ENCODE peak calls at places on chromosomes 2 and 18, in ten cellular contexts. K is HepG2; L is pancreas; G is cardiac muscle cell; Y is kidney; B is neural crest cell; F is HFFc6; C is mucosa of descending colon; U is astrocyte of the spinal cord; Z is CD4-positive, alpha-beta T cell. M is an unnamed sample.

GRCh38 chr2:98379311-98380202 is 33.3 kb downstream of the CNGA3 start:
- DNase-seq in F (peak), K (no peak), C (no peak), G (peak), B (no peak), L (no peak), Z (no peak), Y (no peak), U (peak), M (no peak)

GRCh38 chr2:2182688-2183087 is 148.4 kb downstream of the MYT1L start:
- DNase-seq in G (no peak), K (no peak), Z (no peak), C (no peak), U (peak), L (no peak), F (no peak), Y (no peak), B (no peak), M (no peak)

GRCh38 chr2:215930505-215931233 is 82.7 kb downstream of the MREG start:
- DNase-seq in C (no peak), K (no peak), Y (no peak), U (peak), Z (no peak), F (peak), L (no peak), B (no peak), G (peak), M (no peak)

GRCh38 chr2:197946562-197946961 is 142.2 kb downstream of the PLCL1 start:
- DNase-seq in B (no peak), L (no peak), U (peak), C (no peak), K (no peak), Z (no peak), F (no peak), G (no peak), Y (no peak), M (no peak)

GRCh38 chr2:118375907-118376306 is 287.6 kb downstream of the INSIG2 start:
- DNase-seq in L (no peak), Y (no peak), C (no peak), K (no peak), G (no peak), U (no peak), B (no peak), F (no peak), Z (no peak), M (no peak)

GRCh38 chr18:5628512-5629255 is 84.9 kb upstream of the EPB41L3 start:
- DNase-seq in G (peak), B (peak), F (no peak), Z (no peak), L (peak), C (peak), U (peak), Y (peak), K (no peak), M (peak)

GRCh38 chr2:74008761-74009395 is 24.2 kb downstream of the TET3 start:
- DNase-seq in C (no peak), G (peak), Y (no peak), Z (no peak), F (no peak), L (no peak), B (no peak), U (no peak), K (no peak), M (no peak)

GRCh38 chr2:85053802-85054201 is 79.4 kb upstream of the TCF7L1 start:
- DNase-seq in L (no peak), Y (no peak), K (peak), U (peak), C (peak), B (no peak), Z (no peak), G (no peak), F (peak), M (no peak)

GRCh38 chr2:152587187-152587947 is 129.9 kb downstream of the PRPF40A start:
- DNase-seq in U (peak), Z (no peak), K (no peak), F (peak), B (no peak), G (no peak), C (no peak), Y (no peak), L (no peak), M (no peak)

GRCh38 chr18:79988925-79989361 is 580 bp upstream of the TXNL4A start:
- DNase-seq in K (no peak), C (no peak), G (peak), U (peak), B (no peak), Z (no peak), Y (no peak), L (no peak), F (peak), M (no peak)

GRCh38 chr2:226981731-226982373 is 146.0 kb downstream of the RHBDD1 start:
- DNase-seq in Z (no peak), C (no peak), K (no peak), U (no peak), G (peak), B (no peak), L (no peak), Y (no peak), F (no peak), M (no peak)

GRCh38 chr18:2466978-2467377 is 104.3 kb downstream of the METTL4 start:
- DNase-seq in Y (no peak), U (no peak), C (no peak), L (no peak), K (no peak), G (no peak), Z (no peak), B (no peak), F (no peak), M (no peak)

GRCh38 chr2:66541646-66542045 is 106.7 kb downstream of the MEIS1 start:
- DNase-seq in G (no peak), L (no peak), Z (no peak), U (no peak), F (no peak), K (no peak), B (peak), C (no peak), Y (no peak), M (no peak)

GRCh38 chr2:95314964-95315611 is 17.9 kb downstream of the KCNIP3 start:
- DNase-seq in B (peak), U (peak), Y (peak), F (peak), C (peak), L (peak), Z (no peak), G (peak), K (peak), M (peak)

GRCh38 chr2:80102026-80102425 is 202.5 kb downstream of the LRRTM1 start:
- DNase-seq in Y (no peak), K (no peak), Z (no peak), L (no peak), U (peak), F (peak), B (no peak), G (no peak), C (no peak), M (no peak)

GRCh38 chr2:19971691-19972090 is 18.2 kb downstream of the WDR35 start:
- DNase-seq in Z (no peak), U (no peak), F (no peak), G (peak), C (no peak), B (no peak), Y (no peak), K (no peak), L (no peak), M (no peak)

GRCh38 chr2:178804791-178805190 is 2.4 kb downstream of the TTN start:
- DNase-seq in K (peak), L (no peak), Y (no peak), C (no peak), U (no peak), G (peak), B (no peak), Z (no peak), F (peak), M (no peak)

GRCh38 chr2:28613616-28614501 is 118.0 kb downstream of the PLB1 start:
- DNase-seq in U (peak), C (no peak), K (peak), Z (no peak), G (no peak), B (no peak), L (peak), F (no peak), Y (peak), M (no peak)

GRCh38 chr2:156021326-156022040 is 311.0 kb downstream of the NR4A2 start:
- DNase-seq in G (no peak), C (no peak), L (no peak), Z (no peak), F (no peak), Y (no peak), K (no peak), B (no peak), U (no peak), M (no peak)

GRCh38 chr2:145723872-145724271 is 1204.0 kb upstream of the ZEB2 start:
- DNase-seq in B (no peak), K (no peak), Z (no peak), G (peak), C (no peak), U (no peak), F (no peak), L (no peak), Y (no peak), M (no peak)

GRCh38 chr18:76426738-76427305 is 68.2 kb downstream of the ZNF516 start:
- DNase-seq in U (no peak), Z (no peak), Y (peak), K (peak), F (peak), B (peak), G (peak), L (no peak), C (no peak), M (peak)

GRCh38 chr2:50748652-50749174 is 283.2 kb downstream of the NRXN1 start:
- DNase-seq in Z (no peak), L (no peak), G (no peak), U (no peak), Y (no peak), K (no peak), B (no peak), F (no peak), C (no peak), M (no peak)

GRCh38 chr2:49770919-49771318 is 616.6 kb upstream of the FSHR start:
- DNase-seq in F (no peak), Z (no peak), C (peak), G (peak), Y (no peak), K (peak), B (peak), U (peak), L (peak), M (peak)

GRCh38 chr2:216107320-216107719 is 1.8 kb upstream of the XRCC5 start:
- DNase-seq in F (no peak), U (no peak), K (no peak), B (no peak), G (no peak), L (no peak), C (no peak), Y (no peak), Z (no peak), M (no peak)

GRCh38 chr2:10493636-10494281 is 45.6 kb upstream of the ODC1 start:
- DNase-seq in Y (peak), F (peak), B (no peak), K (peak), L (no peak), C (peak), U (peak), Z (peak), G (peak), M (no peak)

GRCh38 chr2:10493075-10493635 is 45.0 kb upstream of the ODC1 start:
- DNase-seq in K (no peak), U (no peak), F (no peak), G (no peak), Y (no peak), L (no peak), Z (no peak), C (no peak), B (no peak), M (no peak)

GRCh38 chr2:10494351-10495066 is 46.4 kb upstream of the ODC1 start:
- DNase-seq in Y (peak), U (no peak), C (no peak), Z (no peak), B (no peak), K (no peak), F (no peak), G (no peak), L (no peak), M (no peak)

GRCh38 chr2:10495988-10496313 is 47.8 kb upstream of the ODC1 start:
- DNase-seq in C (no peak), G (no peak), Y (no peak), K (no peak), L (no peak), F (no peak), U (no peak), Z (no peak), B (no peak), M (no peak)

GRCh38 chr2:10495311-10495987 is 47.3 kb upstream of the ODC1 start:
- DNase-seq in Y (peak), U (no peak), C (no peak), G (no peak), L (no peak), Z (no peak), B (no peak), K (no peak), F (no peak), M (no peak)
- TF ChIP-seq CTCF in Y (no peak), U (no peak), C (no peak), G (no peak), L (no peak), Z (no peak), B (no peak), K (no peak), F (no peak), M (no peak)

GRCh38 chr2:11534078-11534745 is 367 bp downstream of the GREB1 start:
- DNase-seq in F (no peak), G (no peak), Z (no peak), L (no peak), B (no peak), Y (no peak), C (no peak), U (no peak), K (no peak), M (no peak)
- TF ChIP-seq CTCF in F (no peak), G (no peak), Z (no peak), L (no peak), B (no peak), Y (no peak), C (no peak), U (no peak), K (no peak), M (no peak)

GRCh38 chr2:46461716-46462171 is 17.6 kb upstream of the TMEM247 start:
- DNase-seq in B (no peak), C (no peak), G (no peak), F (no peak), L (no peak), K (no peak), Z (no peak), Y (no peak), U (no peak), M (no peak)
- TF ChIP-seq CTCF in B (peak), C (no peak), G (no peak), F (peak), L (no peak), K (no peak), Z (peak), Y (no peak), U (no peak), M (peak)

GRCh38 chr2:168114021-168114420 is 133.4 kb downstream of the STK39 start:
- DNase-seq in G (peak), B (no peak), C (no peak), Y (no peak), K (no peak), F (no peak), U (peak), L (no peak), Z (no peak), M (no peak)

GRCh38 chr2:168118733-168119518 is 128.5 kb downstream of the STK39 start:
- DNase-seq in C (no peak), G (peak), L (peak), B (peak), U (peak), F (peak), K (peak), Y (no peak), Z (no peak), M (no peak)

GRCh38 chr2:168114619-168115018 is 132.8 kb downstream of the STK39 start:
- DNase-seq in U (no peak), Y (no peak), G (peak), K (no peak), B (no peak), F (no peak), C (no peak), Z (no peak), L (no peak), M (no peak)

GRCh38 chr2:168119519-168120141 is 127.8 kb downstream of the STK39 start:
- DNase-seq in Y (no peak), F (peak), L (no peak), Z (no peak), K (peak), C (no peak), U (peak), G (peak), B (peak), M (no peak)

GRCh38 chr2:168116448-168116847 is 130.9 kb downstream of the STK39 start:
- DNase-seq in B (no peak), Z (no peak), L (no peak), U (peak), G (peak), Y (no peak), F (no peak), C (no peak), K (peak), M (peak)
- TF ChIP-seq CTCF in B (peak), Z (no peak), L (no peak), U (peak), G (peak), Y (no peak), F (peak), C (no peak), K (peak), M (peak)

GRCh38 chr2:175439416-175439815 is 257.9 kb upstream of the ATP5MC3 start:
- DNase-seq in Y (no peak), L (no peak), K (peak), U (no peak), B (no peak), F (no peak), C (no peak), Z (no peak), G (no peak), M (no peak)
- TF ChIP-seq CTCF in Y (no peak), L (no peak), K (peak), U (no peak), B (no peak), F (no peak), C (no peak), Z (no peak), G (no peak), M (peak)

DNA sequence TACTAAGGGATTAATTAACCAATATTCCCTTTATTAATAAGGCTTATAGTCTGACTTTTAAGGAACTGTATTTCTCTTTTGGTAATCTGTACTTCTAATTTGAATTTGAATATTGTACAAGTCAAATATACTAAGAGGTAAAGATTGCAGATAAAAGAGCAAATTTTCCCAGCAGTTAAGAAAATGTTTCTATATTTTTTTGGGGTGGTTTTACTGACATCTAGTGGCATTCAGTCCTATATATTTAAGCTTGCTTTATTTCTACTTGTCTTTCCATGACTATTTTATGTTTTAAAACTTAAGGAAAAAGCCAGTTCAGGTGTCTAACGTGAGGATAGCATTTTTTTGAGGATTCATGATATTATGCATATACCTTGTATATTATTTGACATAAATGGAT is 41.6 kb downstream of the TDRD15 start:
- DNase-seq in L (no peak), B (no peak), Y (no peak), G (peak), U (peak), F (no peak), Z (no peak), K (peak), C (no peak), M (no peak)
- TF ChIP-seq CTCF in L (no peak), B (peak), Y (peak), G (peak), U (peak), F (peak), Z (no peak), K (peak), C (no peak), M (no peak)

GRCh38 chr2:103451283-103451682 is 689.5 kb downstream of the TMEM182 start:
- DNase-seq in B (no peak), C (no peak), K (no peak), U (no peak), G (no peak), L (no peak), Z (no peak), F (no peak), Y (no peak), M (no peak)

GRCh38 chr2:103445356-103445755 is 683.5 kb downstream of the TMEM182 start:
- DNase-seq in U (no peak), F (no peak), B (no peak), G (peak), Z (no peak), C (no peak), Y (no peak), K (no peak), L (no peak), M (no peak)

GRCh38 chr2:103448416-103448815 is 686.6 kb downstream of the TMEM182 start:
- DNase-seq in B (no peak), U (no peak), L (no peak), C (no peak), Y (no peak), Z (no peak), G (no peak), F (no peak), K (no peak), M (no peak)
- TF ChIP-seq CTCF in B (no peak), U (no peak), L (no peak), C (no peak), Y (no peak), Z (no peak), G (no peak), F (no peak), K (no peak), M (no peak)

M was measured in glutamatergic neuron.